ENCODE peak calls at places on chromosome 19, in seven cellular contexts. One of them, this sample, is unnamed.

GRCh38 chr19:32666084-32666483 is 8.9 kb downstream of the ANKRD27 start:
- DNase-seq in GM23338: no peak
- DNase-seq in ascending aorta: no peak
- DNase-seq in heart left ventricle: no peak
- DNase-seq in A549: no peak
- DNase-seq in stomach: no peak
- DNase-seq in endothelial cell of umbilical vein: no peak
- DNase-seq in this sample: no peak

GRCh38 chr19:21740559-21740958 is 26.8 kb downstream of the ZNF100 start:
- DNase-seq in stomach: no peak
- DNase-seq in endothelial cell of umbilical vein: no peak
- DNase-seq in GM23338: no peak
- DNase-seq in heart left ventricle: no peak
- DNase-seq in A549: no peak
- DNase-seq in ascending aorta: no peak
- DNase-seq in this sample: no peak

GRCh38 chr19:14770944-14771839 is 7.2 kb downstream of the ADGRE2 start:
- DNase-seq in A549: no peak
- DNase-seq in ascending aorta: no peak
- DNase-seq in GM23338: no peak
- DNase-seq in endothelial cell of umbilical vein: no peak
- DNase-seq in heart left ventricle: no peak
- DNase-seq in stomach: no peak
- DNase-seq in this sample: no peak

GRCh38 chr19:38183227-38183914 is 40.7 kb downstream of the DPF1 start:
- DNase-seq in ascending aorta: no peak
- DNase-seq in endothelial cell of umbilical vein: no peak
- DNase-seq in A549: no peak
- DNase-seq in heart left ventricle: peak
- DNase-seq in stomach: no peak
- DNase-seq in GM23338: peak
- DNase-seq in this sample: peak

GRCh38 chr19:41753159-41753558 is 2.2 kb upstream of the CEACAM6 start:
- DNase-seq in ascending aorta: no peak
- DNase-seq in heart left ventricle: peak
- DNase-seq in A549: peak
- DNase-seq in endothelial cell of umbilical vein: peak
- DNase-seq in GM23338: peak
- DNase-seq in stomach: peak
- DNase-seq in this sample: peak

GRCh38 chr19:32567486-32567885 is 13.5 kb upstream of the PDCD5 start:
- DNase-seq in stomach: no peak
- DNase-seq in A549: no peak
- DNase-seq in GM23338: no peak
- DNase-seq in endothelial cell of umbilical vein: no peak
- DNase-seq in heart left ventricle: no peak
- DNase-seq in ascending aorta: no peak
- DNase-seq in this sample: no peak

GRCh38 chr19:39865186-39865585 is 19.0 kb upstream of the FBL start:
- DNase-seq in heart left ventricle: no peak
- DNase-seq in A549: no peak
- DNase-seq in stomach: no peak
- DNase-seq in GM23338: no peak
- DNase-seq in ascending aorta: no peak
- DNase-seq in endothelial cell of umbilical vein: no peak
- DNase-seq in this sample: no peak

GRCh38 chr19:55265173-55265572 is 6.4 kb upstream of the PPP6R1 start:
- DNase-seq in stomach: no peak
- DNase-seq in ascending aorta: no peak
- DNase-seq in endothelial cell of umbilical vein: no peak
- DNase-seq in A549: no peak
- DNase-seq in heart left ventricle: no peak
- DNase-seq in GM23338: no peak
- DNase-seq in this sample: no peak

GRCh38 chr19:36141039-36141914 is 1.4 kb downstream of the CAPNS1 start:
- DNase-seq in A549: peak
- DNase-seq in GM23338: peak
- DNase-seq in stomach: peak
- DNase-seq in endothelial cell of umbilical vein: peak
- DNase-seq in heart left ventricle: peak
- DNase-seq in ascending aorta: peak
- DNase-seq in this sample: peak

GRCh38 chr19:16386619-16387240 is 62.1 kb downstream of the KLF2 start:
- DNase-seq in A549: peak
- DNase-seq in GM23338: peak
- DNase-seq in stomach: peak
- DNase-seq in endothelial cell of umbilical vein: peak
- DNase-seq in heart left ventricle: no peak
- DNase-seq in ascending aorta: no peak
- DNase-seq in this sample: peak

GRCh38 chr19:28553005-28553404 is 659.9 kb downstream of the UQCRFS1 start:
- DNase-seq in GM23338: no peak
- DNase-seq in endothelial cell of umbilical vein: no peak
- DNase-seq in stomach: no peak
- DNase-seq in ascending aorta: no peak
- DNase-seq in A549: no peak
- DNase-seq in heart left ventricle: no peak
- DNase-seq in this sample: no peak

GRCh38 chr19:50005428-50005827 is 19.7 kb downstream of the VRK3 start:
- DNase-seq in heart left ventricle: no peak
- DNase-seq in endothelial cell of umbilical vein: no peak
- DNase-seq in GM23338: no peak
- DNase-seq in stomach: no peak
- DNase-seq in ascending aorta: no peak
- DNase-seq in A549: no peak
- DNase-seq in this sample: no peak

GRCh38 chr19:15379083-15379995 is at the start of gene AKAP8:
- DNase-seq in ascending aorta: peak
- DNase-seq in A549: peak
- DNase-seq in stomach: peak
- DNase-seq in heart left ventricle: peak
- DNase-seq in GM23338: peak
- DNase-seq in endothelial cell of umbilical vein: peak
- DNase-seq in this sample: peak

GRCh38 chr19:4744451-4745170 is 21.0 kb upstream of the DPP9 start:
- DNase-seq in heart left ventricle: peak
- DNase-seq in A549: peak
- DNase-seq in stomach: no peak
- DNase-seq in endothelial cell of umbilical vein: peak
- DNase-seq in GM23338: no peak
- DNase-seq in ascending aorta: no peak
- DNase-seq in this sample: peak

GRCh38 chr19:13699786-13700185 is 64.5 kb upstream of the MRI1 start:
- DNase-seq in ascending aorta: no peak
- DNase-seq in GM23338: no peak
- DNase-seq in A549: no peak
- DNase-seq in stomach: no peak
- DNase-seq in heart left ventricle: no peak
- DNase-seq in endothelial cell of umbilical vein: no peak
- DNase-seq in this sample: no peak

GRCh38 chr19:55830656-55831055 is 1.1 kb downstream of the NLRP11 start:
- DNase-seq in endothelial cell of umbilical vein: no peak
- DNase-seq in GM23338: no peak
- DNase-seq in heart left ventricle: no peak
- DNase-seq in A549: no peak
- DNase-seq in stomach: no peak
- DNase-seq in ascending aorta: no peak
- DNase-seq in this sample: no peak

GRCh38 chr19:54230031-54230430 is 7.2 kb upstream of the LILRB3 start:
- DNase-seq in stomach: no peak
- DNase-seq in A549: no peak
- DNase-seq in heart left ventricle: no peak
- DNase-seq in ascending aorta: no peak
- DNase-seq in GM23338: no peak
- DNase-seq in endothelial cell of umbilical vein: no peak
- DNase-seq in this sample: no peak
- H3K27ac ChIP-seq in stomach: no peak
- H3K27ac ChIP-seq in A549: no peak
- H3K27ac ChIP-seq in heart left ventricle: no peak
- H3K27ac ChIP-seq in ascending aorta: no peak
- H3K27ac ChIP-seq in GM23338: no peak
- H3K27ac ChIP-seq in endothelial cell of umbilical vein: no peak
- H3K27ac ChIP-seq in this sample: no peak

GRCh38 chr19:57803265-57803593 is 11.5 kb downstream of the ZNF552 start:
- DNase-seq in endothelial cell of umbilical vein: no peak
- DNase-seq in heart left ventricle: no peak
- DNase-seq in stomach: no peak
- DNase-seq in ascending aorta: no peak
- DNase-seq in A549: no peak
- DNase-seq in GM23338: peak
- DNase-seq in this sample: no peak
- H3K4me3 ChIP-seq in endothelial cell of umbilical vein: peak
- H3K4me3 ChIP-seq in heart left ventricle: no peak
- H3K4me3 ChIP-seq in stomach: peak
- H3K4me3 ChIP-seq in ascending aorta: peak
- H3K4me3 ChIP-seq in A549: no peak
- H3K4me3 ChIP-seq in GM23338: peak
- H3K4me3 ChIP-seq in this sample: peak

DNA sequence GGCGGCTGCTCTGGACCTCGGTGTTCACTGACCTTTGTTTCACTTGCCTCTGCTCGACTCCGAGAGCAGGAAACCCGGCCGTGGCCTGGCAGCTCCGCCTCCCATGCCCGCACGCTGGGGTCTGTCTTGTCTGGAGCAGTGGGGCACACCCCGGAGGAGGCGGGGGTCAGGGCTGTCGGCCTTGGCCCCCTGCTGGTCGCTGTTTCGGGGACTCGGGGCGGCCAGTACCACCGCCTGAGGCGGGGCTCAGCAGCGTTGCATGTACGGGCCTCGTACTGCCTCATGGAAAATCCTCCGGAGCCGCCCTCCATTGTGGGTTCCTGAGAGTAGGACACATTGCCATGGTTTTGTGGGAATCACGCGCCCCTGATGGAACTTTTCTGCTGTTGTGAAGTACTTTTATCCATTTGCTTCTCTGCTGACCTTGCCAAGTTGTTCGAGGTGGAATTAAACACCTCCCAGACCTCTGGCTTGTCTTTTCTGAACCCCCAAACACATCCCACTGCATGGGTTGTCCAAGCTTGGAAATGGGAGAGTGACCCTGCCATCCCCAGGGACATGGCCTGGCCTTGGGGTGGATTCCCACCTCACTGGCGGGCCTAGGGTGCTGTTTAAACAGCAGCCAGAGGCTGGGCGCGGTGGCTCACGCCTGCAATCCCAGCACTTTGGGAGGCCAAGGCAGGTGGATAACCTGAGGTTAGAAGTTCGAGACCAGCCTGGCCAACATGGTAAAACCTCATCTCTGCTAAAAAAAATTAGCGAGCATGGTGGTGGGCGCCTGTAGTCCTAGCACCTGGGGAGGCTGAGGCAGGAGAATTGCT is 5.5 kb upstream of the NDUFS7 start:
- DNase-seq in endothelial cell of umbilical vein: no peak
- DNase-seq in GM23338: no peak
- DNase-seq in heart left ventricle: no peak
- DNase-seq in stomach: no peak
- DNase-seq in A549: no peak
- DNase-seq in ascending aorta: no peak
- DNase-seq in this sample: no peak
- TF ChIP-seq CTCF in endothelial cell of umbilical vein: no peak
- TF ChIP-seq CTCF in GM23338: no peak
- TF ChIP-seq CTCF in heart left ventricle: no peak
- TF ChIP-seq CTCF in stomach: no peak
- TF ChIP-seq CTCF in A549: no peak
- TF ChIP-seq CTCF in ascending aorta: no peak
- TF ChIP-seq CTCF in this sample: peak

GRCh38 chr19:6793411-6793810 is 20.9 kb downstream of the VAV1 start:
- DNase-seq in endothelial cell of umbilical vein: no peak
- DNase-seq in GM23338: no peak
- DNase-seq in heart left ventricle: no peak
- DNase-seq in stomach: no peak
- DNase-seq in A549: no peak
- DNase-seq in ascending aorta: no peak
- DNase-seq in this sample: no peak
- H3K27ac ChIP-seq in endothelial cell of umbilical vein: no peak
- H3K27ac ChIP-seq in GM23338: no peak
- H3K27ac ChIP-seq in heart left ventricle: no peak
- H3K27ac ChIP-seq in stomach: no peak
- H3K27ac ChIP-seq in A549: no peak
- H3K27ac ChIP-seq in ascending aorta: no peak
- H3K27ac ChIP-seq in this sample: no peak

DNA sequence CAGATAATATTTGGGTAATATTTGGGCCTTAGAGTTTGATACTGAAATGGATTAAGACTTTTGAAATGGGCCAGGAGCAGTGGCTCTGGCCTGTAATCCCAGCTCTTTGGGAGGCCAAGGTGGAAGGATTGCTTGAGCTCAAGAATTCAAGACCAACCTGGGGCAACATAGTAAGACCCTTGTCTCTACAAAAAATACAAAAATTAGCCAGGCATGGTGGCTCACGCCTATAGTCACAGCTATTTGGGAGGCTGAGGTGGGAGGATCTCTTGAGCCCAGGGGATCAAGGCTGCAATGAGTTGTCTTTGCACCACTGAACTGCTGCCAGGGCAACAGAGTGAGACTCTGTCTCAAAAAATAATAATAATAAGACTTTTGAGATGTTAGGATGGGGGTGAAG is 926 bp upstream of the ZNF836 start:
- DNase-seq in stomach: no peak
- DNase-seq in heart left ventricle: no peak
- DNase-seq in ascending aorta: no peak
- DNase-seq in endothelial cell of umbilical vein: no peak
- DNase-seq in GM23338: no peak
- DNase-seq in A549: no peak
- DNase-seq in this sample: no peak
- H3K4me3 ChIP-seq in stomach: no peak
- H3K4me3 ChIP-seq in heart left ventricle: no peak
- H3K4me3 ChIP-seq in ascending aorta: peak
- H3K4me3 ChIP-seq in endothelial cell of umbilical vein: no peak
- H3K4me3 ChIP-seq in GM23338: peak
- H3K4me3 ChIP-seq in A549: no peak
- H3K4me3 ChIP-seq in this sample: no peak

DNA sequence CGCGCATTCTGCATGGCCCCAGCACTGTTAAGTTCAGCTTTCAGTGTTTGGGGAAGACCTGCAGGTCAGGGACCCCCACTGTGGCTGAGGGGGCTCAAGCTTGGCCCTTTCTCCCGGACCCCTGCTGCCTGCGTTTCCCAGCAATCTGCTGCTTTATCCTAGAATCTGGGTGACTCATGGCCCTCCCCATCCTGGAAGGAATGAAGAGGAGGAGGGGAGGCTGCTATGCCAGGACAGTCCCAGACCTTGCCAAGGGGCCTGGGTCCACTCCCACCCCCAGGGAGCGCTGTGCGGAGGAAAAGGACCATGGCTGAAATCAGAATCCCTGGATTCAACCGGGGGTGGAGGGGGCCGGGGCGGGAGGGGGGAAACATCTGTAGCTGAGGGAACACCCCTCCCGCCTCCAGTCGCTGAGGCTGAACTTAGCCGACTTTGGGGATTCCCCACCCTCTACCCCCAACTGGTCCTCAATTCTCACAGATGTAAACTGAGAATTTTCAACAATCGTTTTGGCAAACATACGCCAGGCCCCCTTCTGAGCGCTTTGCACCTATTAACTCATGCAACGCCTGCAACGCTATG is 20.6 kb downstream of the ZNF114 start:
- DNase-seq in A549: peak
- DNase-seq in heart left ventricle: no peak
- DNase-seq in endothelial cell of umbilical vein: peak
- DNase-seq in ascending aorta: no peak
- DNase-seq in stomach: no peak
- DNase-seq in GM23338: peak
- DNase-seq in this sample: peak
- TF ChIP-seq CTCF in A549: no peak
- TF ChIP-seq CTCF in heart left ventricle: no peak
- TF ChIP-seq CTCF in endothelial cell of umbilical vein: peak
- TF ChIP-seq CTCF in ascending aorta: no peak
- TF ChIP-seq CTCF in stomach: no peak
- TF ChIP-seq CTCF in GM23338: no peak
- TF ChIP-seq CTCF in this sample: peak